ENCODE peak calls at places on chromosomes 3 and 15, in six cellular contexts. R is dorsolateral prefrontal cortex; Z is adrenal gland; M is AG09309; O is CD8-positive, alpha-beta memory T cell; G is right cardiac atrium. S is an unnamed sample.

GRCh38 chr3:59611649-59612431 is 562.0 kb upstream of the CFAP20DC start:
- DNase-seq in R (no peak), Z (no peak), M (no peak), O (no peak), G (no peak), S (no peak)

GRCh38 chr3:134810052-134810435 is 15.0 kb downstream of the EPHB1 start:
- DNase-seq in R (no peak), Z (no peak), M (no peak), O (no peak), G (no peak), S (no peak)

GRCh38 chr3:74633021-74633420 is 18.6 kb upstream of the CNTN3 start:
- DNase-seq in R (no peak), Z (no peak), M (peak; percentile 32), O (no peak), G (no peak), S (peak; percentile 66)

GRCh38 chr3:195591852-195592251 is 8.1 kb upstream of the APOD start:
- DNase-seq in R (no peak), Z (no peak), M (no peak), O (no peak), G (no peak), S (no peak)

GRCh38 chr3:111072016-111072891 is 638 bp downstream of the NECTIN3 start:
- DNase-seq in R (peak; percentile 53), Z (peak; percentile 54), M (no peak), O (no peak), G (peak; percentile 77), S (no peak)

GRCh38 chr15:47820780-47821319 is 103.5 kb downstream of the SEMA6D start:
- DNase-seq in R (no peak), Z (no peak), M (no peak), O (no peak), G (no peak), S (peak; percentile 49)

GRCh38 chr15:80554526-80554925 is 140.6 kb upstream of the ABHD17C start:
- DNase-seq in R (no peak), Z (no peak), M (no peak), O (no peak), G (no peak), S (no peak)

GRCh38 chr15:33031324-33031736 is 163.2 kb downstream of the FMN1 start:
- DNase-seq in R (no peak), Z (no peak), M (peak; percentile 55), O (no peak), G (no peak), S (no peak)

GRCh38 chr3:32743934-32744333 is 58.9 kb downstream of the CNOT10 start:
- DNase-seq in R (no peak), Z (no peak), M (peak; percentile 70), O (no peak), G (no peak), S (no peak)

GRCh38 chr15:69132935-69133861 is 27.2 kb upstream of the GLCE start:
- DNase-seq in R (no peak), Z (no peak), M (no peak), O (no peak), G (no peak), S (no peak)

GRCh38 chr3:105553851-105554250 is 187.1 kb downstream of the ALCAM start:
- DNase-seq in R (no peak), Z (no peak), M (no peak), O (no peak), G (no peak), S (no peak)
- H3K4me3 ChIP-seq in R (no peak overlapping the region), Z (no peak overlapping the region), M (no peak overlapping the region), O (no peak overlapping the region), G (no peak overlapping the region), S (no peak overlapping the region)

GRCh38 chr15:65033659-65034269 is 4.3 kb upstream of the MTFMT start:
- DNase-seq in R (no peak), Z (no peak), M (no peak), O (no peak), G (no peak), S (no peak)
- H3K4me3 ChIP-seq in R (no peak overlapping the region), Z (no peak overlapping the region), M (no peak overlapping the region), O (no peak overlapping the region), G (no peak overlapping the region), S (no peak overlapping the region)

DNA sequence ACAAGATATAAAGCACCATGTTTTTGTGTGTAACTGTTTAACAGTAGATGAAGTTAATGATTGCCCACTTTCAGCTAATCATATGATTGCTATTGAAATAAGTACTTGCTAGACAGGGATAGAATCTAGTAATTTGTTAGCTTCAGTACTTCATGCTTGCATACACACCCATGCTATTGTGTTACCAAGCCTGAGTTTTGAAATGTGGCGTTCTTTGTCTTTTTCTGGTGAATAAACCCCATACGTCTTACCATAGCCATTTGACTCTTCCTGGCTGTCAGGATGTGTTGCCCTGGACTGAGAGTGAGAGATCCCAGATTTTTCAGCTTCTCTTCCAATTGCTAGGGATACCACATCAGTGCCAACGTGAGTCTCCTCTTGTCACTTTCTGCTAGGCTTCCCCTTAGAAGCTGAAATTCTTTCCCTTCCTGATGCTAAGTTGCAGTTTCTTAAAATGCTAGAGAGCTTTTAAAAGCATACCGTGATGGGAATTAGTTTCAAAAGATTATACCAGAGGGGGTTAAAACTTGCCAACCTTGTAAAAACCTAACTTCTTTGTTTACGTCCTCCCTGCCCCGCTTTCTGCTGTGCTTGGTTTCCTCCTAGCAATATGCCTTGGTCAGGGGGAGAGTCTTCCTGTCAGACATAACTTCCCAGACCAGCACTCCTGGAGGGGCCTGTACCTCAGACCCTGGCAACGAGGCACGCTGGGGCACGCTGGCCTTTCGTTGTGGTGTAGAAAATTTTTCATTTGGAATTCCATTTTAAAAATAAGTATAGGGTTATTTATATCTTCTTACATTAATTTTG is 62.9 kb upstream of the ULK4 start:
- DNase-seq in R (no peak), Z (no peak), M (no peak), O (no peak), G (no peak), S (no peak)
- H3K4me3 ChIP-seq in R (peak overlapping the region; percentile 36), Z (no peak overlapping the region), M (no peak overlapping the region), O (no peak overlapping the region), G (no peak overlapping the region), S (no peak overlapping the region)

GRCh38 chr3:177201707-177202397 is 4.6 kb upstream of the TBL1XR1 start:
- DNase-seq in R (no peak), Z (no peak), M (peak; percentile 60), O (peak; percentile 79), G (no peak), S (no peak)

GRCh38 chr3:177196473-177197040 is 725 bp downstream of the TBL1XR1 start:
- DNase-seq in R (peak; percentile 53), Z (peak; percentile 28), M (no peak), O (peak; percentile 68), G (no peak), S (no peak)

GRCh38 chr3:177197934-177198484 is 727 bp upstream of the TBL1XR1 start:
- DNase-seq in R (no peak), Z (no peak), M (no peak), O (no peak), G (no peak), S (no peak)

GRCh38 chr3:177197041-177197933 is at the start of gene TBL1XR1:
- DNase-seq in R (peak; percentile 94), Z (peak; percentile 94), M (peak; percentile 68), O (peak; percentile 94), G (peak; percentile 96), S (peak; percentile 57)

GRCh38 chr3:177199206-177199765 is 2.0 kb upstream of the TBL1XR1 start:
- DNase-seq in R (no peak), Z (no peak), M (no peak), O (no peak), G (no peak), S (no peak)
- H3K4me3 ChIP-seq in R (no peak overlapping the region), Z (no peak overlapping the region), M (no peak overlapping the region), O (peak overlapping the region; percentile 69), G (no peak overlapping the region), S (no peak overlapping the region)